ENCODE peak calls at places on chromosomes 13 and 19, in five cellular contexts. H is heart left ventricle, O is tibial nerve, E is pancreas, Q is heart right ventricle. X is an unnamed sample.

GRCh38 chr19:17865364-17866311 is 5.9 kb downstream of the RPL18A start:
- DNase-seq in H (no peak), O (no peak), E (no peak), Q (no peak), X (no peak)

GRCh38 chr19:35040826-35041547 is 534 bp upstream of the HPN start:
- DNase-seq in H (peak; percentile 96), O (peak; percentile 89), E (peak; percentile 98), Q (peak; percentile 93), X (peak; percentile 89)

GRCh38 chr13:30618938-30619289 is 1.2 kb downstream of the USPL1 start:
- DNase-seq in H (no peak), O (no peak), E (no peak), Q (no peak), X (no peak)

GRCh38 chr19:5967994-5968430 is 9.9 kb downstream of the RANBP3 start:
- DNase-seq in H (no peak), O (peak; percentile 43), E (no peak), Q (no peak), X (peak; percentile 74)

GRCh38 chr13:111916201-111916600 is 150.7 kb upstream of the SOX1 start:
- DNase-seq in H (no peak), O (no peak), E (no peak), Q (no peak), X (no peak)

GRCh38 chr13:82947121-82948077 is 934.9 kb downstream of the SLITRK1 start:
- DNase-seq in H (no peak), O (no peak), E (no peak), Q (no peak), X (no peak)

GRCh38 chr19:36423925-36424324 is 5.5 kb upstream of the ZFP82 start:
- DNase-seq in H (no peak), O (no peak), E (no peak), Q (no peak), X (no peak)

GRCh38 chr13:46295531-46296464 is 84.1 kb downstream of the LRRC63 start:
- DNase-seq in H (peak; percentile 35), O (no peak), E (no peak), Q (no peak), X (peak; percentile 34)

GRCh38 chr19:14113762-14114414 is 3.7 kb downstream of the PRKACA start:
- DNase-seq in H (no peak), O (no peak), E (peak; percentile 81), Q (peak; percentile 54), X (no peak)

DNA sequence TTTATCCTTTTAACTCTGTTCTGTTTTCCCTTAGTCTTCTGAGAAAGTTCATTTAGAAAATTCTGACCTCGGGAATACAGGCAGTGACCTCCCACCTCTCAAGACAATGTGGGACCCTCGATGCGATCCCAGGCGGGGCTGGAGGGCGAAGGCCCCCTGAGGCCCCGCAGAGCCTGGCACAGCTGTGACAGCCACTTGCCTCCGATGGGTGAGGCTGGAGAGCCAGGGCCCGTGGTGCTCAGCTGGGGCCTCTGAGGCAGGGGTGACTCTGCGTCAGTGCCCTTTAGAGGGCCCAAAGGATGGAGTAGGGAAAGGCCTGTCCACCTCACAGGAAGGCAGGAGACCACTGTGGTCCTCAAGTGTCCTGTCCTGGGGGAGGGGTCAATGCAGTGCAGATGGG is 10.3 kb downstream of the GJA3 start:
- DNase-seq in H (no peak), O (no peak), E (no peak), Q (no peak), X (no peak)
- H3K4me1 ChIP-seq in H (peaks cover 25% of the 10 kb centered on the region), O (no peaks in the 10 kb centered on the region), E (no peaks in the 10 kb centered on the region), Q (no peaks in the 10 kb centered on the region), X (no peaks in the 10 kb centered on the region)

DNA sequence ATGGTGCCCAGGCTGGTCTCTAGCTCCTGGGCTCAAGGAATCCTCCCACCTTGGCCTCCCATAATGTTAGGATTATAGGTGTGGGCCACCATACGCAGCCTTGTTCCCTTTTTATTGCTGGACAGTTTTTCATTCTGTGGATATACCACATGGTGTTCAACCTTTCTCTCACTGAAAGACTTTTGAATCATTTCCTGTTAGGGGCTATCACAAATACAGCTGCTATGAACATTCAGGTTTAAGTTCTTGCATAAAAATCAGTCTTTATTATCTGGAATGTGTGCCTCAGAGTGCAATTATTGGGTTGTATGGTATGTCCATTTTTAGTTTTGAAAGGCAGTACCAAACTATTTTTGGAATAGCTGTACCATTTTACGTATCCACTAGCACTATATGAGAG is 647.2 kb downstream of the LIG4 start:
- DNase-seq in H (no peak), O (no peak), E (no peak), Q (no peak), X (no peak)
- H3K27me3 ChIP-seq in H (no peaks in the 10 kb centered on the region), O (no peaks in the 10 kb centered on the region), E (no peaks in the 10 kb centered on the region), Q (no peaks in the 10 kb centered on the region), X (no peaks in the 10 kb centered on the region)

GRCh38 chr13:39767791-39768564 is 112.5 kb downstream of the COG6 start:
- DNase-seq in H (no peak), O (no peak), E (no peak), Q (no peak), X (no peak)

GRCh38 chr13:39768962-39769361 is 113.5 kb downstream of the COG6 start:
- DNase-seq in H (no peak), O (no peak), E (no peak), Q (no peak), X (no peak)

GRCh38 chr13:39770514-39770913 is 115.1 kb downstream of the COG6 start:
- DNase-seq in H (no peak), O (no peak), E (no peak), Q (no peak), X (no peak)

GRCh38 chr13:39766464-39767167 is 111.2 kb downstream of the COG6 start:
- DNase-seq in H (no peak), O (no peak), E (no peak), Q (no peak), X (no peak)

DNA sequence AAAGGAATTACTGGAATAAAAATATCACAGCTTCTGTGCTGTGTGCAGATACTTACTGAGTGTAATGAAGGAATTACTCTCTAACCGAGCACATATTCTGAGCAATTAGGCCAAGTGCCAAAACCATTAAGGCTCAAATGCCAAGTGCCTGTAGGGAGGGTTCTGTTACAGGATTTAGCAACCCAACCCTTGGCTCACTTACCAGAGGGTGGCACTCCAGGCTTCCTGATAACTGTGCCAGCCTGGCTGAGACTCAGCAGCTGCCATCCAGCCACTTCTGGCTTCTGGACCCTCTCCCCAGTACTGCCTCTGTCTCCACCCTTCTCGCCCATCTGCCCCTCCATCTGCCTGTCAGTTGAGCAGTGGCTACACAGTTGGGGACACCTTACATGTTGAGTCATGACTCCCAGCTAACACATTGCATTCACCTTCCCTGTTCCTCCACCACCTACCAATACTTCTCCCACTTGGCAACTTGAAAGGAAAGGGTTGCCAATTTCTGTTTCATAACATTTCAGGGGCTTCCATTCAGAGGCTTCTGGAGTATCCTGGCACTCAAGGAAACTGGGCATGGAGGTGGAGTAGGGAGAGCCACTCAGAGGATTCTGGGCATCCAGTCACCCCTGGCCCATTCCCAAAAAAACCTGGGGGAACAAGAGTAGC is 110.5 kb downstream of the COG6 start:
- DNase-seq in H (peak; percentile 58), O (no peak), E (peak; percentile 31), Q (peak; percentile 34), X (peak; percentile 19)
- TF ChIP-seq CTCF in H (peak; percentile 31), O (peak; percentile 66), E (no peak), Q (no peak), X (no peak)

GRCh38 chr13:41061914-41062837 is 867 bp downstream of the WBP4 start:
- DNase-seq in H (no peak), O (no peak), E (no peak), Q (no peak), X (no peak)

GRCh38 chr13:41060723-41061074 is 610 bp upstream of the WBP4 start:
- DNase-seq in H (peak; percentile 86), O (peak; percentile 66), E (peak; percentile 90), Q (peak; percentile 82), X (peak; percentile 79)

GRCh38 chr13:41059896-41060722 is 1.2 kb upstream of the WBP4 start:
- DNase-seq in H (peak; percentile 95), O (peak; percentile 76), E (peak; percentile 94), Q (peak; percentile 88), X (peak; percentile 92)

GRCh38 chr13:41059466-41059865 is 1.8 kb upstream of the WBP4 start:
- DNase-seq in H (no peak), O (no peak), E (no peak), Q (no peak), X (no peak)

GRCh38 chr13:41061075-41061913 is at the start of gene WBP4:
- DNase-seq in H (peak; percentile 95), O (peak; percentile 86), E (peak; percentile 97), Q (peak; percentile 94), X (peak; percentile 96)
- H3K4me1 ChIP-seq in H (peaks cover 64% of the 10 kb centered on the region), O (peaks cover 40% of the 10 kb centered on the region), E (peaks cover 9% of the 10 kb centered on the region), Q (no peaks in the 10 kb centered on the region), X (peaks cover 50% of the 10 kb centered on the region)

DNA sequence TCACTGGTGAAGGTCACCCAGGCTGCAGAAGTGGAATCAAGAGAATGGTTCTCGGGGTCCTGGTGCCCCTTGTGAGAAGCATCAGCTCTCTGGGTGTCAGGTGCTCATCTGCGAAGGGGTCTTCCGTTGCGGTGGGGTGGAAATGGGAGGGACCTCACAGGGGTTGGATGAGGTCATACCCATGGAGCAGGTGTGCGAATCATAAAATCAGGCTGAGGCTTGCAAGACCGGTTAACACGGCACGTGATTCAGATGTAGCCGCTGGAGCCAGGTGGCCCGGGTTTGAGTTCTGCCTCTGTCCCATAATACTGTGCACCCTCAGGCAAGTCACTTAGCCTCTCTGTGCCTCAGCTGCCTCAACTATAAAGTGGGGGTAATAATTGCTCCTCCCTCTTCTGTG is 3.9 kb upstream of the KLK15 start:
- DNase-seq in H (no peak), O (no peak), E (no peak), Q (no peak), X (no peak)
- H3K27me3 ChIP-seq in H (peaks cover 17% of the 10 kb centered on the region), O (peaks cover 2% of the 10 kb centered on the region), E (no peaks in the 10 kb centered on the region), Q (peaks cover 52% of the 10 kb centered on the region), X (peaks cover 57% of the 10 kb centered on the region)

GRCh38 chr19:1850809-1851544 is 2.7 kb upstream of the REXO1 start:
- DNase-seq in H (no peak), O (no peak), E (peak; percentile 58), Q (no peak), X (no peak)
- TF ChIP-seq CTCF in H (no peak), O (no peak), E (no peak), Q (no peak), X (no peak)

DNA sequence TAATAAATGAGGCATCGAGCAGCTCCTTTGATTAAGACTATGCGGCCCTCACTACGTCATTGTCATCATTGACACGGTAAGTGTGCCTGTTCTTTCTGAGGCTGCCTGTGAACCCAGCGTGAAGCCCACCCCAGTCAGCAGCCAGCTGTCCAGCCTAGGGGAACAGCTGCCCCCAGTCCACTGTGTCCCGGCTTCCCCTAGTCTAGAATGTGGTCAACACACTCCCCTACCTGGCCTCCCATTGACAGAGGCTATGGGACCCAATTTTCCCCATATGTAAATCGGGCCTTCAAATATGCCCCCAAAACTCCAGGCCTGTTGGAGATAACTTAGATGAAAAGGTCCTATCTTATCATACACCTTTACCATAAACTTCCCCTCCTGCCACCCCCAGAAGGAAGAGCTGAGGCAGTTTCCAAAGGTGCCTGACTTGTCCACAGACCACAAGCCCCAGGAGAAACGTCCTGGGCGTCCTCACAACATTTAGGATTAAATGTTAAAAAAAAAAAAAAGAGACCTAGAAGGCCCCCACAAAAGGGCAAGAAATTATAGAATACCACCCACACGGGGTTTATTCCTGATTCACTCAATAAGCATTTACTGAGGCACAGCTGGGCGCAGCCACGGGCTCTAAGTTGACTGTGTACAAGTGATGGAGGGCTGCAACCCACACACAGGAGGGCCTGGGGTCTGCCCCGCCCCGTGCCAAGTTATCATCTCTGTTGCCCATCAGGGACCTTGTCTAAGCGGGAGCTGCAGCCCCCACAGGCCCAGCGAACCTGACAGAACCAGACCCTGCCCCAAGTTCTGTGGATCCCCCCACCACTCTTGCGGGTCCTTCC is 83.2 kb upstream of the TM9SF2 start:
- DNase-seq in H (no peak), O (no peak), E (no peak), Q (no peak), X (no peak)
- H3K4me1 ChIP-seq in H (peaks cover 3% of the 10 kb centered on the region), O (no peaks in the 10 kb centered on the region), E (no peaks in the 10 kb centered on the region), Q (no peaks in the 10 kb centered on the region), X (no peaks in the 10 kb centered on the region)

GRCh38 chr19:10292789-10293636 is 3.3 kb downstream of the ICAM5 start:
- DNase-seq in H (no peak), O (no peak), E (peak; percentile 76), Q (no peak), X (no peak)
- H3K27me3 ChIP-seq in H (peaks cover 88% of the 10 kb centered on the region), O (peaks cover 3% of the 10 kb centered on the region), E (peaks cover 14% of the 10 kb centered on the region), Q (peaks cover 91% of the 10 kb centered on the region), X (peaks cover 6% of the 10 kb centered on the region)

X was measured in tibial artery.